ENCODE peak calls at places on chromosomes 13 and 19, in four cellular contexts. One of them, this sample, is unnamed.

GRCh38 chr13:51396352-51396751 is 56.5 kb downstream of the INTS6 start:
- DNase-seq in HCT116: no peak
- DNase-seq in A549: no peak
- DNase-seq in K562: no peak
- DNase-seq in this sample: no peak

GRCh38 chr13:39446865-39447264 is 156.1 kb downstream of the LHFPL6 start:
- DNase-seq in HCT116: no peak
- DNase-seq in K562: no peak
- DNase-seq in A549: no peak
- DNase-seq in this sample: no peak

GRCh38 chr13:108958013-108958376 is 328.6 kb downstream of the MYO16 start:
- DNase-seq in A549: no peak
- DNase-seq in HCT116: no peak
- DNase-seq in K562: no peak
- DNase-seq in this sample: no peak

GRCh38 chr19:2046046-2046907 is 4.8 kb downstream of the MKNK2 start:
- DNase-seq in HCT116: no peak
- DNase-seq in A549: no peak
- DNase-seq in K562: peak; percentile 15
- DNase-seq in this sample: no peak

GRCh38 chr13:45630791-45631190 is 15.3 kb upstream of the ERICH6B start:
- DNase-seq in HCT116: no peak
- DNase-seq in A549: no peak
- DNase-seq in K562: no peak
- DNase-seq in this sample: no peak

GRCh38 chr13:73937420-73937819 is 196.8 kb downstream of the KLF12 start:
- DNase-seq in HCT116: no peak
- DNase-seq in K562: no peak
- DNase-seq in A549: no peak
- DNase-seq in this sample: no peak

GRCh38 chr13:99360696-99361095 is 53.5 kb upstream of the GPR183 start:
- DNase-seq in HCT116: no peak
- DNase-seq in K562: no peak
- DNase-seq in A549: no peak
- DNase-seq in this sample: no peak

GRCh38 chr13:105599477-105600037 is 935.9 kb downstream of the EFNB2 start:
- DNase-seq in A549: no peak
- DNase-seq in HCT116: no peak
- DNase-seq in K562: no peak
- DNase-seq in this sample: no peak

GRCh38 chr13:44197791-44198770 is 175.5 kb upstream of the SERP2 start:
- DNase-seq in K562: no peak
- DNase-seq in A549: no peak
- DNase-seq in HCT116: no peak
- DNase-seq in this sample: no peak

GRCh38 chr13:114212096-114212495 is 22.6 kb upstream of the CDC16 start:
- DNase-seq in A549: no peak
- DNase-seq in HCT116: no peak
- DNase-seq in K562: no peak
- DNase-seq in this sample: no peak

GRCh38 chr19:12126707-12127106 is 13.4 kb downstream of the ZNF20 start:
- DNase-seq in A549: no peak
- DNase-seq in K562: peak; percentile 30
- DNase-seq in HCT116: no peak
- DNase-seq in this sample: peak; percentile 22

GRCh38 chr13:40798380-40798779 is 9.0 kb downstream of the SLC25A15 start:
- DNase-seq in A549: no peak
- DNase-seq in HCT116: no peak
- DNase-seq in K562: no peak
- DNase-seq in this sample: no peak

GRCh38 chr13:69951412-69951811 is 156.2 kb upstream of the ATXN8OS start:
- DNase-seq in A549: no peak
- DNase-seq in HCT116: no peak
- DNase-seq in K562: no peak
- DNase-seq in this sample: no peak

GRCh38 chr13:97109841-97110492 is 112.2 kb upstream of the MBNL2 start:
- DNase-seq in A549: peak; percentile 83
- DNase-seq in HCT116: peak; percentile 64
- DNase-seq in K562: peak; percentile 80
- DNase-seq in this sample: peak; percentile 83

GRCh38 chr19:7831452-7831851 is 1.4 kb downstream of the EVI5L start:
- DNase-seq in HCT116: peak; percentile 66
- DNase-seq in K562: peak; percentile 68
- DNase-seq in A549: peak; percentile 62
- DNase-seq in this sample: peak; percentile 65

GRCh38 chr19:53432088-53432661 is 391 bp downstream of the ZNF761 start:
- DNase-seq in K562: peak; percentile 40
- DNase-seq in A549: peak; percentile 18
- DNase-seq in HCT116: no peak
- DNase-seq in this sample: peak; percentile 39

GRCh38 chr13:26168835-26169234 is 53.3 kb downstream of the RNF6 start:
- DNase-seq in HCT116: no peak
- DNase-seq in K562: no peak
- DNase-seq in A549: no peak
- DNase-seq in this sample: no peak

GRCh38 chr19:47232422-47233211 is 1.6 kb upstream of the BBC3 start:
- DNase-seq in A549: peak; percentile 78
- DNase-seq in HCT116: no peak
- DNase-seq in K562: no peak
- DNase-seq in this sample: no peak

GRCh38 chr19:48633148-48634035 is 3.8 kb downstream of the DBP start:
- DNase-seq in HCT116: no peak
- DNase-seq in K562: peak; percentile 52
- DNase-seq in A549: no peak
- DNase-seq in this sample: no peak

GRCh38 chr13:19332380-19332779 is 150.8 kb upstream of the TUBA3C start:
- DNase-seq in K562: no peak
- DNase-seq in A549: no peak
- DNase-seq in HCT116: no peak
- DNase-seq in this sample: no peak

GRCh38 chr19:53659292-53659691 is 27.5 kb downstream of the DPRX start:
- DNase-seq in K562: peak; percentile 30
- DNase-seq in HCT116: no peak
- DNase-seq in A549: peak; percentile 72
- DNase-seq in this sample: peak; percentile 69

GRCh38 chr13:79647518-79647917 is 166.6 kb downstream of the NDFIP2 start:
- DNase-seq in K562: no peak
- DNase-seq in A549: no peak
- DNase-seq in HCT116: no peak
- DNase-seq in this sample: no peak

GRCh38 chr13:113928701-113929627 is 44.9 kb downstream of the C13orf46 start:
- DNase-seq in K562: no peak
- DNase-seq in A549: no peak
- DNase-seq in HCT116: no peak
- DNase-seq in this sample: peak; percentile 9

GRCh38 chr13:96982672-96983071 is 11.6 kb downstream of the OXGR1 start:
- DNase-seq in K562: no peak
- DNase-seq in HCT116: no peak
- DNase-seq in A549: no peak
- DNase-seq in this sample: no peak

GRCh38 chr13:41365636-41366035 is 54.6 kb downstream of the NAA16 start:
- DNase-seq in A549: no peak
- DNase-seq in HCT116: no peak
- DNase-seq in K562: no peak
- DNase-seq in this sample: no peak

GRCh38 chr13:101917475-101917810 is 465.0 kb downstream of the ITGBL1 start:
- DNase-seq in A549: no peak
- DNase-seq in K562: no peak
- DNase-seq in HCT116: no peak
- DNase-seq in this sample: peak; percentile 36

GRCh38 chr19:15161028-15161984 is 39.5 kb downstream of the NOTCH3 start:
- DNase-seq in K562: peak; percentile 55
- DNase-seq in A549: peak; percentile 64
- DNase-seq in HCT116: peak; percentile 35
- DNase-seq in this sample: peak; percentile 43

GRCh38 chr19:11486661-11487503 is 6.0 kb upstream of the ELAVL3 start:
- DNase-seq in K562: peak; percentile 4
- DNase-seq in A549: no peak
- DNase-seq in HCT116: no peak
- DNase-seq in this sample: no peak

GRCh38 chr13:73464758-73465628 is 406.2 kb downstream of the KLF5 start:
- DNase-seq in K562: peak; percentile 13
- DNase-seq in HCT116: no peak
- DNase-seq in A549: no peak
- DNase-seq in this sample: no peak

GRCh38 chr13:19264711-19265110 is 83.1 kb upstream of the TUBA3C start:
- DNase-seq in K562: no peak
- DNase-seq in A549: no peak
- DNase-seq in HCT116: no peak
- DNase-seq in this sample: no peak

GRCh38 chr19:40236026-40236355 is 9.5 kb upstream of the CCNP start:
- DNase-seq in A549: no peak
- DNase-seq in HCT116: no peak
- DNase-seq in K562: no peak
- DNase-seq in this sample: no peak

GRCh38 chr13:31310781-31311180 is 111.0 kb downstream of the B3GLCT start:
- DNase-seq in A549: no peak
- DNase-seq in K562: no peak
- DNase-seq in HCT116: no peak
- DNase-seq in this sample: no peak

GRCh38 chr19:48368942-48369341 is 4.8 kb downstream of the SYNGR4 start:
- DNase-seq in A549: no peak
- DNase-seq in HCT116: no peak
- DNase-seq in K562: no peak
- DNase-seq in this sample: no peak

DNA sequence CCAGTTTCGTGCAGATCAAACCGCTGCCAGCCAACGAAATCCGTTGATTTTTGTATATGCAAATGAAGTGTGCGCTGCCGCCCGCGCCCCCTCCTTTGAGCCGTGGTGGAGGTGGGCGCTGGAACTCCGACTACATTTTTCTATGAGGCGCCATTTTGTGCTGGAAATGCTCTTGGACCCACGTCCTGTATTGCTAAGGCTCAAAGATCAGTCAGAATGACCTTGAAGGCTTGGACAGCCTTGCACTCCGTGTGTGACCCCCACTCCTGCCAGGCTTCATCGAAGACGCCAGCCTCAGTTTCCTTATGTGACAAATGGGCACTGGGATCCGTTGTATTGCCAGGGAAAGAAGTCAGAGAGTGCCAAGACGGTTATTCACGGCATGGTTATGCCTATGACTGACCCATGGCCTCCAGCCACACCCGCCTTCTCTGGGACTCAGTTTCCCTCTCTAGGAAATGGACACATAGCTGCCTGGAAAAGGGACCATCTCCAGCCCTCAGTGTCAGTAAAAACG is 790 bp upstream of the UBE2S start:
- DNase-seq in A549: no peak
- DNase-seq in K562: no peak
- DNase-seq in HCT116: no peak
- DNase-seq in this sample: no peak
- TF ChIP-seq MAX in A549: no peak
- TF ChIP-seq MAX in K562: no peak
- TF ChIP-seq MAX in HCT116: no peak
- TF ChIP-seq MAX in this sample: peak; percentile 12

GRCh38 chr19:49677232-49677881 is at the start of gene PRMT1:
- DNase-seq in K562: peak; percentile 87
- DNase-seq in HCT116: no peak
- DNase-seq in A549: peak; percentile 76
- DNase-seq in this sample: peak; percentile 63
- TF ChIP-seq MAX in K562: peak; percentile 96
- TF ChIP-seq MAX in HCT116: peak; percentile 97
- TF ChIP-seq MAX in A549: peak; percentile 98
- TF ChIP-seq MAX in this sample: peak; percentile 90

DNA sequence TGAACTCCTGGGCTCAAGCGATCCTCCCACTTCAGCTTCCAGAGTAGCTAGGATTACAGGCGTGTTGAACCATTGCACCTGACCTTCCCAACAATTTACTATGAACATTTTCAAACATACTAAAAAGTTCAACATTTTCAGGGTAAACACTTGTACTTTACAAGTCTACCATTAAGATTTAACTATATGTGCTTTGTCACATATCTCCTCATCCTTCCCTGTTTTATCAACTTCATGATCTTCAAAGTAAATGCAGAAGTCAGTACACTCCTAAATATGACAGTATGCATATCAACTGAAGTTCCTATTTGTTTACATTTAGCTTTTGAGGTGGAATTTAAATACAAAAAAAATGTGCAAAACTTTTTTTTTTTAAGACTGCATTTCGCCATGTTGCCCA is 18.6 kb downstream of the LNX2 start:
- DNase-seq in K562: no peak
- DNase-seq in A549: no peak
- DNase-seq in HCT116: no peak
- DNase-seq in this sample: no peak
- TF ChIP-seq MAX in K562: no peak
- TF ChIP-seq MAX in A549: no peak
- TF ChIP-seq MAX in HCT116: no peak
- TF ChIP-seq MAX in this sample: no peak

GRCh38 chr13:111893071-111893606 is 173.8 kb upstream of the SOX1 start:
- DNase-seq in HCT116: no peak
- DNase-seq in A549: no peak
- DNase-seq in K562: no peak
- DNase-seq in this sample: peak; percentile 72
- TF ChIP-seq MAX in HCT116: no peak
- TF ChIP-seq MAX in A549: no peak
- TF ChIP-seq MAX in K562: no peak
- TF ChIP-seq MAX in this sample: peak; percentile 93

GRCh38 chr13:93325303-93326297 is 99.0 kb downstream of the GPC6 start:
- DNase-seq in K562: no peak
- DNase-seq in HCT116: no peak
- DNase-seq in A549: no peak
- DNase-seq in this sample: no peak

GRCh38 chr13:93326427-93326826 is 99.8 kb downstream of the GPC6 start:
- DNase-seq in K562: no peak
- DNase-seq in A549: no peak
- DNase-seq in HCT116: no peak
- DNase-seq in this sample: no peak

DNA sequence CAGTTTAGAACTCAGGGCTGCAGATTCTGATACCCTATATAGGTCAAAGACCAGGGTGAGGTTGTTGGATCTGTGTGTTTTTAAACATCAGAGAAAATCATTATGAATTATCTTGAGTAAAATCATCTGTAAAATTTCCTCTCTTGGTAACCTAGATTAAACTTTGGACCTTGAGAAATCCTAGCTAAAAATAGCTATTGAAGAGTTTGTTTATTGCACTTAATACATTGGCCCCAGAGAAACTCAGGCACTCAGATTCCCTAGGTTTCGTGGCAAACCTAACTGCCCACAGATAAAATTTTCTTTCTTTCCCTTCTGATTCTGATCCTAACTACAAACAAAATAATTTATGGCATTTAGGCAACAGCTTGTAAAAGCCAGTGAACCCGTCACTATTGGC is 102.3 kb downstream of the GPC6 start:
- DNase-seq in HCT116: no peak
- DNase-seq in A549: no peak
- DNase-seq in K562: no peak
- DNase-seq in this sample: no peak
- TF ChIP-seq MAX in HCT116: no peak
- TF ChIP-seq MAX in A549: no peak
- TF ChIP-seq MAX in K562: no peak
- TF ChIP-seq MAX in this sample: no peak